ENCODE peak calls at places on chromosomes 13 and 19, in seven cellular contexts. One of them, this sample, is unnamed. For H3K4me1, the result is how much of the 10 kb centered on the place peaks cover.

GRCh38 chr19:3855321-3855720 is 13.5 kb downstream of the ZFR2 start:
- DNase-seq in breast epithelium: no peak
- DNase-seq in IMR-90: no peak
- DNase-seq in psoas muscle: no peak
- DNase-seq in OCI-LY7: no peak
- DNase-seq in GM12878: no peak
- DNase-seq in A673: no peak
- DNase-seq in this sample: no peak

GRCh38 chr13:62643007-62643483 is 1227.4 kb upstream of the PCDH20 start:
- DNase-seq in A673: no peak
- DNase-seq in breast epithelium: no peak
- DNase-seq in IMR-90: peak
- DNase-seq in psoas muscle: no peak
- DNase-seq in GM12878: peak
- DNase-seq in OCI-LY7: no peak
- DNase-seq in this sample: no peak

GRCh38 chr13:43133792-43134191 is 110.4 kb downstream of the DNAJC15 start:
- DNase-seq in GM12878: no peak
- DNase-seq in psoas muscle: no peak
- DNase-seq in OCI-LY7: no peak
- DNase-seq in A673: no peak
- DNase-seq in breast epithelium: no peak
- DNase-seq in IMR-90: no peak
- DNase-seq in this sample: no peak

GRCh38 chr19:33675501-33676124 is 53.9 kb downstream of the CHST8 start:
- DNase-seq in GM12878: no peak
- DNase-seq in IMR-90: no peak
- DNase-seq in A673: no peak
- DNase-seq in OCI-LY7: no peak
- DNase-seq in psoas muscle: no peak
- DNase-seq in breast epithelium: no peak
- DNase-seq in this sample: no peak

GRCh38 chr13:45925151-45925550 is 73.6 kb upstream of the SIAH3 start:
- DNase-seq in OCI-LY7: no peak
- DNase-seq in IMR-90: no peak
- DNase-seq in GM12878: no peak
- DNase-seq in A673: peak
- DNase-seq in breast epithelium: no peak
- DNase-seq in psoas muscle: no peak
- DNase-seq in this sample: no peak

GRCh38 chr19:35561436-35561835 is 2.0 kb downstream of the ATP4A start:
- DNase-seq in IMR-90: no peak
- DNase-seq in breast epithelium: no peak
- DNase-seq in A673: no peak
- DNase-seq in psoas muscle: no peak
- DNase-seq in GM12878: no peak
- DNase-seq in OCI-LY7: no peak
- DNase-seq in this sample: no peak

GRCh38 chr19:8334458-8335342 is 8.4 kb downstream of the KANK3 start:
- DNase-seq in OCI-LY7: no peak
- DNase-seq in IMR-90: peak
- DNase-seq in GM12878: no peak
- DNase-seq in psoas muscle: no peak
- DNase-seq in breast epithelium: no peak
- DNase-seq in A673: peak
- DNase-seq in this sample: no peak

GRCh38 chr13:95948646-95949045 is 104.6 kb downstream of the UGGT2 start:
- DNase-seq in GM12878: no peak
- DNase-seq in psoas muscle: no peak
- DNase-seq in OCI-LY7: no peak
- DNase-seq in breast epithelium: no peak
- DNase-seq in IMR-90: peak
- DNase-seq in A673: peak
- DNase-seq in this sample: no peak

GRCh38 chr13:25214371-25215252 is 42.5 kb upstream of the AMER2 start:
- DNase-seq in IMR-90: peak
- DNase-seq in breast epithelium: no peak
- DNase-seq in GM12878: no peak
- DNase-seq in psoas muscle: no peak
- DNase-seq in A673: peak
- DNase-seq in OCI-LY7: no peak
- DNase-seq in this sample: peak

GRCh38 chr19:6718741-6719539 is 1.5 kb downstream of the C3 start:
- DNase-seq in GM12878: no peak
- DNase-seq in A673: peak
- DNase-seq in OCI-LY7: peak
- DNase-seq in IMR-90: no peak
- DNase-seq in breast epithelium: no peak
- DNase-seq in psoas muscle: peak
- DNase-seq in this sample: no peak

GRCh38 chr19:16957151-16957662 is 68.4 kb downstream of the F2RL3 start:
- DNase-seq in IMR-90: no peak
- DNase-seq in GM12878: no peak
- DNase-seq in OCI-LY7: no peak
- DNase-seq in psoas muscle: no peak
- DNase-seq in breast epithelium: peak
- DNase-seq in A673: peak
- DNase-seq in this sample: no peak

GRCh38 chr13:75481176-75482069 is 546 bp downstream of the TBC1D4 start:
- DNase-seq in A673: peak
- DNase-seq in IMR-90: no peak
- DNase-seq in psoas muscle: peak
- DNase-seq in OCI-LY7: peak
- DNase-seq in GM12878: no peak
- DNase-seq in breast epithelium: no peak
- DNase-seq in this sample: peak

GRCh38 chr13:112684041-112684440 is 5.8 kb upstream of the ATP11A start:
- DNase-seq in GM12878: no peak
- DNase-seq in OCI-LY7: no peak
- DNase-seq in breast epithelium: no peak
- DNase-seq in A673: no peak
- DNase-seq in IMR-90: no peak
- DNase-seq in psoas muscle: no peak
- DNase-seq in this sample: no peak

GRCh38 chr13:110448230-110448629 is 113.3 kb downstream of the RAB20 start:
- DNase-seq in OCI-LY7: no peak
- DNase-seq in GM12878: no peak
- DNase-seq in A673: no peak
- DNase-seq in breast epithelium: no peak
- DNase-seq in IMR-90: peak
- DNase-seq in psoas muscle: no peak
- DNase-seq in this sample: no peak
- H3K27ac ChIP-seq in OCI-LY7: no peak
- H3K27ac ChIP-seq in GM12878: no peak
- H3K27ac ChIP-seq in A673: no peak
- H3K27ac ChIP-seq in breast epithelium: peak
- H3K27ac ChIP-seq in IMR-90: no peak
- H3K27ac ChIP-seq in psoas muscle: no peak
- H3K27ac ChIP-seq in this sample: no peak

GRCh38 chr19:1942934-1943555 is 2.1 kb downstream of the CSNK1G2 start:
- DNase-seq in A673: peak
- DNase-seq in IMR-90: no peak
- DNase-seq in OCI-LY7: peak
- DNase-seq in breast epithelium: no peak
- DNase-seq in psoas muscle: no peak
- DNase-seq in GM12878: no peak
- DNase-seq in this sample: no peak

GRCh38 chr19:1942078-1942933 is 1.3 kb downstream of the CSNK1G2 start:
- DNase-seq in psoas muscle: peak
- DNase-seq in OCI-LY7: peak
- DNase-seq in breast epithelium: peak
- DNase-seq in A673: peak
- DNase-seq in GM12878: peak
- DNase-seq in IMR-90: peak
- DNase-seq in this sample: peak

GRCh38 chr19:1944088-1944915 is 3.3 kb downstream of the CSNK1G2 start:
- DNase-seq in GM12878: no peak
- DNase-seq in breast epithelium: no peak
- DNase-seq in A673: no peak
- DNase-seq in OCI-LY7: no peak
- DNase-seq in psoas muscle: no peak
- DNase-seq in IMR-90: no peak
- DNase-seq in this sample: no peak

GRCh38 chr19:1944916-1945561 is 4.1 kb downstream of the CSNK1G2 start:
- DNase-seq in IMR-90: no peak
- DNase-seq in A673: no peak
- DNase-seq in OCI-LY7: no peak
- DNase-seq in GM12878: no peak
- DNase-seq in breast epithelium: no peak
- DNase-seq in psoas muscle: no peak
- DNase-seq in this sample: no peak

GRCh38 chr19:1943661-1944087 is 2.7 kb downstream of the CSNK1G2 start:
- DNase-seq in A673: no peak
- DNase-seq in GM12878: no peak
- DNase-seq in OCI-LY7: no peak
- DNase-seq in breast epithelium: no peak
- DNase-seq in IMR-90: no peak
- DNase-seq in psoas muscle: no peak
- DNase-seq in this sample: no peak
- H3K4me1 ChIP-seq in A673: under half
- H3K4me1 ChIP-seq in GM12878: under half
- H3K4me1 ChIP-seq in OCI-LY7: under half
- H3K4me1 ChIP-seq in breast epithelium: under half
- H3K4me1 ChIP-seq in IMR-90: under half
- H3K4me1 ChIP-seq in psoas muscle: under half
- H3K4me1 ChIP-seq in this sample: under half

GRCh38 chr19:375395-376110 is 31.0 kb upstream of the MIER2 start:
- DNase-seq in psoas muscle: no peak
- DNase-seq in IMR-90: no peak
- DNase-seq in breast epithelium: no peak
- DNase-seq in OCI-LY7: no peak
- DNase-seq in GM12878: no peak
- DNase-seq in A673: no peak
- DNase-seq in this sample: no peak

GRCh38 chr19:376111-376470 is 31.5 kb upstream of the MIER2 start:
- DNase-seq in OCI-LY7: no peak
- DNase-seq in IMR-90: no peak
- DNase-seq in A673: no peak
- DNase-seq in breast epithelium: no peak
- DNase-seq in psoas muscle: no peak
- DNase-seq in GM12878: no peak
- DNase-seq in this sample: no peak

GRCh38 chr19:378706-379105 is 30.2 kb downstream of the C2CD4C start:
- DNase-seq in breast epithelium: peak
- DNase-seq in A673: no peak
- DNase-seq in psoas muscle: no peak
- DNase-seq in IMR-90: no peak
- DNase-seq in OCI-LY7: no peak
- DNase-seq in GM12878: no peak
- DNase-seq in this sample: no peak

GRCh38 chr19:379796-380195 is 29.2 kb downstream of the C2CD4C start:
- DNase-seq in IMR-90: no peak
- DNase-seq in GM12878: no peak
- DNase-seq in OCI-LY7: no peak
- DNase-seq in breast epithelium: no peak
- DNase-seq in psoas muscle: no peak
- DNase-seq in A673: no peak
- DNase-seq in this sample: no peak

GRCh38 chr19:377801-378581 is 31.0 kb downstream of the C2CD4C start:
- DNase-seq in IMR-90: no peak
- DNase-seq in psoas muscle: no peak
- DNase-seq in A673: no peak
- DNase-seq in GM12878: no peak
- DNase-seq in breast epithelium: no peak
- DNase-seq in OCI-LY7: no peak
- DNase-seq in this sample: no peak
- TF ChIP-seq CTCF in IMR-90: no peak
- TF ChIP-seq CTCF in psoas muscle: no peak
- TF ChIP-seq CTCF in A673: no peak
- TF ChIP-seq CTCF in GM12878: no peak
- TF ChIP-seq CTCF in breast epithelium: no peak
- TF ChIP-seq CTCF in OCI-LY7: no peak
- TF ChIP-seq CTCF in this sample: no peak

DNA sequence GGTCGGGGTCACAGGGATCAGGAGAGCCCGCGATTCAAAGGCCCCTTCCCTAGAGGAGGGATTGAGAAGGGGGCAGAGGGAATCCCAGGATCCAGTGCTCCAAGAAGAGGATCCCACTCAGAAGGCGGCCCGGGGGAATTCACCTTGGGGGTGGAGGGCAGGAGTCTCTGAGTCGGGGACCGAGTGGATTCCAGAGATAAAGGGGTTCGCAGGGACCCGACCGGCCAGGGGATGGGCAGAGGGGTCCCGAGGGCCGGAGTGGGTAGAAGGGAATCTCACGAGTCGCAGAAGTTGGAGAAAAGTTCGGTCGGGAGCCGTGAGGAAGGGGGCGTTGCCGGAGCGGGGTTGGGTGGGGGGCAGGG is 261 bp downstream of the PRKD2 start:
- DNase-seq in A673: no peak
- DNase-seq in psoas muscle: no peak
- DNase-seq in IMR-90: no peak
- DNase-seq in breast epithelium: no peak
- DNase-seq in OCI-LY7: no peak
- DNase-seq in GM12878: no peak
- DNase-seq in this sample: no peak
- H3K27ac ChIP-seq in A673: peak
- H3K27ac ChIP-seq in psoas muscle: peak
- H3K27ac ChIP-seq in IMR-90: peak
- H3K27ac ChIP-seq in breast epithelium: peak
- H3K27ac ChIP-seq in OCI-LY7: peak
- H3K27ac ChIP-seq in GM12878: peak
- H3K27ac ChIP-seq in this sample: peak

GRCh38 chr19:42285988-42286348 is 16.0 kb upstream of the PRR19 start:
- DNase-seq in breast epithelium: no peak
- DNase-seq in IMR-90: no peak
- DNase-seq in psoas muscle: no peak
- DNase-seq in OCI-LY7: no peak
- DNase-seq in A673: no peak
- DNase-seq in GM12878: no peak
- DNase-seq in this sample: no peak
- H3K4me1 ChIP-seq in breast epithelium: under half
- H3K4me1 ChIP-seq in IMR-90: under half
- H3K4me1 ChIP-seq in psoas muscle: under half
- H3K4me1 ChIP-seq in OCI-LY7: under half
- H3K4me1 ChIP-seq in A673: under half
- H3K4me1 ChIP-seq in GM12878: under half
- H3K4me1 ChIP-seq in this sample: under half

GRCh38 chr13:97953376-97953970 is at the start of gene IPO5:
- DNase-seq in IMR-90: peak
- DNase-seq in breast epithelium: no peak
- DNase-seq in OCI-LY7: peak
- DNase-seq in GM12878: no peak
- DNase-seq in psoas muscle: no peak
- DNase-seq in A673: no peak
- DNase-seq in this sample: no peak
- TF ChIP-seq CTCF in IMR-90: no peak
- TF ChIP-seq CTCF in breast epithelium: no peak
- TF ChIP-seq CTCF in OCI-LY7: no peak
- TF ChIP-seq CTCF in GM12878: no peak
- TF ChIP-seq CTCF in psoas muscle: no peak
- TF ChIP-seq CTCF in A673: no peak
- TF ChIP-seq CTCF in this sample: no peak

GRCh38 chr19:1273263-1274041 is 1.9 kb upstream of the FAM174C start:
- DNase-seq in GM12878: no peak
- DNase-seq in breast epithelium: no peak
- DNase-seq in psoas muscle: no peak
- DNase-seq in IMR-90: no peak
- DNase-seq in OCI-LY7: no peak
- DNase-seq in A673: no peak
- DNase-seq in this sample: peak
- H3K27ac ChIP-seq in GM12878: no peak
- H3K27ac ChIP-seq in breast epithelium: peak
- H3K27ac ChIP-seq in psoas muscle: peak
- H3K27ac ChIP-seq in IMR-90: no peak
- H3K27ac ChIP-seq in OCI-LY7: peak
- H3K27ac ChIP-seq in A673: peak
- H3K27ac ChIP-seq in this sample: peak